ENCODE peak calls at places on chromosome 14, in eight cellular contexts. H, Y, B, F, N, U, Q and Z are unnamed samples. For H3K9me3, the result is how much of the 10 kb centered on the place peaks cover.

GRCh38 chr14:56860441-56860840 is 50.2 kb upstream of the OTX2 start:
- DNase-seq in F (no peak), Q (no peak), H (no peak), Y (no peak), U (no peak), B (no peak), N (no peak), Z (no peak)

GRCh38 chr14:104800600-104801283 is at the start of gene ZBTB42:
- DNase-seq in Q (peak), B (peak), U (peak), H (no peak), F (peak), Y (peak), N (peak), Z (peak)

GRCh38 chr14:97413991-97414717 is 617.0 kb downstream of the VRK1 start:
- DNase-seq in Y (no peak), F (no peak), N (no peak), U (no peak), Q (no peak), H (no peak), B (no peak), Z (no peak)

GRCh38 chr14:80567905-80568512 is 356.7 kb upstream of the DIO2 start:
- DNase-seq in Q (no peak), H (peak), Y (no peak), U (no peak), B (peak), F (no peak), N (peak), Z (no peak)

GRCh38 chr14:44833376-44833775 is 128.4 kb downstream of the KLHL28 start:
- DNase-seq in F (no peak), Y (no peak), Q (no peak), H (peak), N (peak), B (peak), U (no peak), Z (no peak)

GRCh38 chr14:75971509-75971908 is 10.3 kb downstream of the TGFB3 start:
- DNase-seq in F (no peak), H (no peak), Q (no peak), U (no peak), Y (no peak), N (no peak), B (no peak), Z (no peak)

GRCh38 chr14:104036250-104036649 is 49.2 kb upstream of the ASPG start:
- DNase-seq in H (no peak), Q (no peak), N (no peak), Y (no peak), F (no peak), U (no peak), B (no peak), Z (no peak)

GRCh38 chr14:20873370-20874177 is 17.6 kb upstream of the RNASE3 start:
- DNase-seq in F (peak), B (peak), U (peak), Y (peak), N (peak), H (peak), Q (peak), Z (peak)

GRCh38 chr14:93115069-93115919 is 431 bp downstream of the ITPK1 start:
- DNase-seq in Y (peak), U (peak), B (peak), Q (peak), F (peak), N (peak), H (peak), Z (peak)

GRCh38 chr14:90720336-90720735 is 95.9 kb downstream of the TTC7B start:
- DNase-seq in U (no peak), N (no peak), B (no peak), H (no peak), F (no peak), Y (no peak), Q (no peak), Z (no peak)

GRCh38 chr14:25026476-25027137 is 23.3 kb downstream of the STXBP6 start:
- DNase-seq in Y (no peak), U (no peak), H (no peak), N (no peak), F (no peak), Q (no peak), B (no peak), Z (no peak)

GRCh38 chr14:39456702-39457250 is 24.5 kb upstream of the FBXO33 start:
- DNase-seq in N (no peak), Y (no peak), F (no peak), B (no peak), Q (no peak), H (no peak), U (no peak), Z (no peak)

GRCh38 chr14:51680031-51680430 is 28.3 kb downstream of the FRMD6 start:
- DNase-seq in U (no peak), Q (no peak), N (no peak), Y (no peak), F (no peak), H (no peak), B (no peak), Z (no peak)

GRCh38 chr14:85978851-85979250 is 448.9 kb downstream of the FLRT2 start:
- DNase-seq in B (no peak), N (no peak), Q (no peak), F (no peak), U (no peak), H (no peak), Y (no peak), Z (no peak)

GRCh38 chr14:55249423-55249822 is 21.8 kb upstream of the FBXO34 start:
- DNase-seq in F (no peak), Y (no peak), U (no peak), N (peak), B (peak), H (no peak), Q (no peak), Z (no peak)

GRCh38 chr14:105841022-105842009 is 314.9 kb downstream of the TMEM121 start:
- DNase-seq in H (no peak), Q (no peak), Y (no peak), U (peak), N (no peak), F (peak), B (no peak), Z (peak)
- H3K9me3 ChIP-seq in H (under half), Q (under half), Y (under half), U (under half), N (under half), F (under half), B (under half), Z (under half)

GRCh38 chr14:43014338-43014737 is 1407.7 kb downstream of the LRFN5 start:
- DNase-seq in H (no peak), N (no peak), U (no peak), F (no peak), B (no peak), Q (no peak), Y (no peak), Z (no peak)
- H3K9me3 ChIP-seq in H (under half), N (under half), U (under half), F (under half), B (under half), Q (under half), Y (under half), Z (under half)

GRCh38 chr14:29709490-29709889 is 218.2 kb downstream of the PRKD1 start:
- DNase-seq in N (peak), H (no peak), Y (no peak), U (no peak), F (no peak), Q (no peak), B (no peak), Z (no peak)

GRCh38 chr14:29712586-29712985 is 215.1 kb downstream of the PRKD1 start:
- DNase-seq in Y (no peak), Q (no peak), U (no peak), H (no peak), N (no peak), B (no peak), F (no peak), Z (no peak)

GRCh38 chr14:29705801-29706200 is 221.8 kb downstream of the PRKD1 start:
- DNase-seq in B (no peak), F (no peak), Y (no peak), Q (no peak), H (no peak), N (no peak), U (no peak), Z (no peak)

GRCh38 chr14:29706700-29707099 is 220.9 kb downstream of the PRKD1 start:
- DNase-seq in F (no peak), Y (no peak), U (no peak), Q (no peak), B (no peak), N (no peak), H (no peak), Z (no peak)

DNA sequence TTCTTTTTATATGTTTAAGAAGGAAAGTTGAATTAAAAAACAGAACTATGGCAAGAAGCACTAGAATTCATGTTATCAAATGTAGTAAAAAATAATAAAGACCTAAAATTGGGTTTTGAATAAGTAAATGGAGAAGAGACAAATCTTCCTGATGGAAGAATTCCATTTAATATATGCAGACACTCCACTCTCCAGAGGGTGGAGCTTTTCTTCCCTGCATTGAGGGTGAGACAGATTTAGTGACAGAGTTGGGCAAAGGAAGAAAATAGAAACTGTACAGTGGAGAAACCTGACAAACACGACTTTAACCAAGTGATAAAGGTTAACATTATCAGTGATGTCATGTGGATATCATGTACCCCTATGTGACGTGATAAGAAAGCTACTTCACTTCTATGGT is 217.6 kb downstream of the PRKD1 start:
- DNase-seq in Q (no peak), Y (no peak), F (no peak), B (no peak), U (no peak), H (no peak), N (peak), Z (no peak)
- H3K9me3 ChIP-seq in Q (under half), Y (under half), F (under half), B (under half), U (under half), H (under half), N (under half), Z (under half)

DNA sequence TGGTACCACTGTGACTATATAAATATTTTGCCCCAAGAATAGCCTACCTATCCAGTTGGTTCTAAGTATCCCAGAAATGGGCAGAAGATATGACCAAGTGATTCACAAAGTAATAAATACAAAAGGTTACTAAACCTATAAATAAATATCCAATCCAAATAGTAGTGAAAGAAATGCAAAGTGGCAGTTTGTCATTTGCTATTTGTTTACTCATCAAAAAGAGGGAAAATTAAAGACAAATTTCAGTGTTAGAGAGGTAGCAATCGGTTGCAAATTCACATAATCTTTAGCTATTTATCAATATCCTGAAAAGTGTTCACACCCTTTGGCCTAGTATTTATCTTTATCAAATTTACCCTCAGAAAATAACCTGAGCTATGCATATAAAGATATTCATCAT is 136.4 kb upstream of the NPAS3 start:
- DNase-seq in H (no peak), N (no peak), B (no peak), U (no peak), Y (no peak), Q (no peak), F (no peak), Z (no peak)
- H3K9me3 ChIP-seq in H (under half), N (under half), B (under half), U (under half), Y (under half), Q (under half), F (under half), Z (under half)

DNA sequence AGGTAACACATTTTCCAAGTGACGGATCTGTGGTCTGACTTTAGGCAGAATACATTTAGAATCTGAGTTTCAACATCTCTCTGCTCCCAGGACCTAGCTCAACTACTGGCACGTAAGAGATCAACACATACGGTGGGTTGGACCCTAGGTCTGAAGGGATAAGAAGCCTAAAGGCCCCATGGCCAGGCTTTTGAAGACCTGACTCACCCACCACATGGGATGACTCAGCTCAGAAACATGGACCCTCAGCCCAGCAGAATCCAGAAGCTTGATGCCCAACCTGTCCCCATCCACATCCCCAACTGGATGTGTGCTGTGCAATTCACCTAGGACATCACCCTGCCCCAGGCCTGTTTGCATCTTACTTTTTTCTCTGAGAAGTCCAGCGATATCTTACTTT is 770.2 kb downstream of the BCL11B start:
- DNase-seq in U (no peak), H (no peak), Y (no peak), B (no peak), F (no peak), N (no peak), Q (no peak), Z (no peak)
- H3K9me3 ChIP-seq in U (under half), H (under half), Y (under half), B (under half), F (under half), N (under half), Q (under half), Z (under half)

GRCh38 chr14:100807496-100807895 is 18.4 kb upstream of the MEG3 start:
- DNase-seq in N (no peak), B (no peak), Y (no peak), H (no peak), U (peak), F (no peak), Q (no peak), Z (no peak)
- H3K9me3 ChIP-seq in N (under half), B (under half), Y (under half), H (under half), U (under half), F (under half), Q (under half), Z (under half)